ENCODE peak calls at places on chromosomes 12 and 14, in five cellular contexts. T, B, O, L and K are unnamed samples.

GRCh38 chr12:96250119-96250685 is 56.0 kb downstream of the ELK3 start:
- DNase-seq in T (no peak), B (no peak), L (no peak), O (no peak), K (no peak)

GRCh38 chr12:15717940-15718567 is 71.1 kb downstream of the EPS8 start:
- DNase-seq in L (no peak), O (no peak), T (no peak), B (no peak), K (no peak)

GRCh38 chr12:115507951-115508722 is 769.4 kb downstream of the MED13L start:
- DNase-seq in O (peak), T (no peak), L (no peak), B (no peak), K (no peak)

GRCh38 chr14:67526676-67527459 is 6.2 kb upstream of the PLEKHH1 start:
- DNase-seq in L (peak), T (peak), B (peak), O (peak), K (peak)

GRCh38 chr12:27822076-27822712 is 42.2 kb upstream of the MANSC4 start:
- DNase-seq in O (no peak), T (no peak), L (peak), B (peak), K (no peak)

GRCh38 chr14:90510208-90510607 is 113.4 kb downstream of the CALM1 start:
- DNase-seq in O (peak), L (no peak), T (peak), B (no peak), K (no peak)

GRCh38 chr12:114682101-114682919 is 1.7 kb downstream of the TBX3 start:
- DNase-seq in T (no peak), O (no peak), B (no peak), L (no peak), K (no peak)

GRCh38 chr14:65732112-65732511 is 319.6 kb downstream of the FUT8 start:
- DNase-seq in L (peak), B (no peak), O (no peak), T (no peak), K (no peak)

GRCh38 chr14:91116913-91117588 is 3.2 kb downstream of the DGLUCY start:
- DNase-seq in L (no peak), B (peak), O (no peak), T (no peak), K (no peak)

GRCh38 chr14:69682607-69683263 is 71.3 kb downstream of the SUSD6 start:
- DNase-seq in B (no peak), T (no peak), L (no peak), O (no peak), K (no peak)

GRCh38 chr14:67583711-67584644 is 16.1 kb downstream of the PIGH start:
- DNase-seq in T (peak), L (peak), O (no peak), B (peak), K (peak)

GRCh38 chr12:30134229-30134628 is 350.5 kb upstream of the TMTC1 start:
- DNase-seq in B (no peak), T (no peak), L (no peak), O (peak), K (no peak)
- TF ChIP-seq CTCF in B (no peak), T (peak), L (no peak), O (peak), K (no peak)

GRCh38 chr14:59564356-59564755 is 12.3 kb downstream of the CCDC175 start:
- DNase-seq in L (no peak), B (no peak), O (no peak), T (no peak), K (no peak)

GRCh38 chr14:59566281-59566680 is 10.3 kb downstream of the CCDC175 start:
- DNase-seq in L (no peak), T (no peak), B (no peak), O (no peak), K (no peak)

GRCh38 chr14:59566725-59567124 is 9.9 kb downstream of the CCDC175 start:
- DNase-seq in B (no peak), O (no peak), T (no peak), L (no peak), K (no peak)

GRCh38 chr14:59565112-59565511 is 11.5 kb downstream of the CCDC175 start:
- DNase-seq in T (no peak), L (no peak), O (no peak), B (peak), K (no peak)

GRCh38 chr14:59570122-59570521 is 6.5 kb downstream of the CCDC175 start:
- DNase-seq in L (no peak), O (no peak), B (no peak), T (peak), K (no peak)
- TF ChIP-seq CTCF in L (peak), O (peak), B (no peak), T (no peak), K (no peak)

GRCh38 chr12:81123611-81124010 is 45.7 kb downstream of the ACSS3 start:
- DNase-seq in B (no peak), L (no peak), O (no peak), T (no peak), K (no peak)

GRCh38 chr12:81125691-81126090 is 47.8 kb downstream of the ACSS3 start:
- DNase-seq in O (no peak), L (no peak), B (no peak), T (no peak), K (no peak)

GRCh38 chr12:81120961-81121360 is 43.1 kb downstream of the ACSS3 start:
- DNase-seq in O (no peak), B (no peak), L (no peak), T (no peak), K (no peak)
- TF ChIP-seq CTCF in O (no peak), B (no peak), L (no peak), T (no peak), K (no peak)

GRCh38 chr12:57224973-57225679 is 4.4 kb upstream of the SHMT2 start:
- DNase-seq in O (peak), T (peak), L (no peak), B (no peak), K (peak)
- TF ChIP-seq CTCF in O (peak), T (peak), L (peak), B (peak), K (peak)

DNA sequence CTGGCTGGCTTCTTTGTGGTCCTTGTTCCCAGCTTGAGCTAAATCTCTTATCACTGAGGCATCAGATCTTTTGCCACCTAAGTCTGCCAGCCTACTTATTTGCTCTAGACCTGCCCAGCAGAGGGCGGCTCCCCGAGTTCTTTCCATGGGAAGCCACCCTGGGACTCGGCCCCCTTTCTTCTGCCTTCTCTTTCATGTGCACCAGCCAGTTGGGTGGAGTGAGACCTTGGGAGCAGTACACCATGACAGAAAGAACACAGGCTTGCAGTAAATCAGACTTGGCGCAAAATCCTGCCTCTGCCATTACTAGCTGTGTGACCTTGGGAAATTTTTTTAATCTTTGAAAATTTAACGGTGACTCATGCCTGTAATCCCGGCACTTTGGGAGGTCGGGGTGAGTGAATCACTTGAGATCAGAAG is 7.4 kb downstream of the SMAGP start:
- DNase-seq in O (peak), T (peak), L (no peak), B (peak), K (peak)
- TF ChIP-seq CTCF in O (peak), T (no peak), L (peak), B (peak), K (no peak)

DNA sequence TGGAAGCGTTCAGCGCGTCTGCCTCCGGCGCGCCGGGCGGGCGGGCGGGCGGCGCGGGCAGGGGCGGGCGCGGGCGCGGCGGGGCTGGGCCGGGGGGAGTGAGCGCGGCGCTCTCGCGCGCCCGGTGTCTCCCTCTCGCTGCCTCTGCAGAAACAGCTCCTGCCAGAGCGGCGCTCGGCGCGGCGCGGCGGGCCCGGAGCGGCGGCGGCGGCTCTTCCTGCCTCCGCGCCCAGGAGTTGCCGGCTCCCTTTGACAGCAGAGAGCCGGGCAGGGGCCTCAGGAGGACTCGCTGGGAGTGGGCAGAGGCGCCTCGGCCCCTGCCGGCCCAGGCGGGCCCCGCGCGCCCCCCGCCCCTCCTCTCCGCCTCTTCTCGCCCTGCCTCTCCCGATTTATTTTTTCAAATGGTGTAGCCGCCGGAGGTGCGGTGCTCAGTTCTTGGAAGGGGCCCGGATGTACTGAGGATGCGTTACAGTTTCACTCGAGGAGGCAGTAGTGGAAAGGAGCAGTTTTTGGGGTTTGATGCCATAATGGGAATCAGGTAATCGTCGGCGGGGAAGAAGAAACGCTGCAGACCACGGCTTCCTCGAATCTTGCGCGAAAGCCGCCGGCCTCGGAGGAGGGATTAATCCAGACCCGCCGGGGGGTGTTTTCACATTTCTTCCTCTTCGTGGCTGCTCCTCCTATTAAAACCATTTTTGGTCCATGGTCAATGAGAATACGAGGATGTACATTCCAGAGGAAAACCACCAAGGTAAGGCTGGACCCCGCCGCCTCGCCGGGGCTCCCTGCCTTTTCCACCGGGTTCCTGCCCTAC is at the start of gene CACNA1C:
- DNase-seq in B (peak), O (peak), T (peak), L (peak), K (peak)
- TF ChIP-seq CTCF in B (peak), O (peak), T (no peak), L (no peak), K (no peak)

DNA sequence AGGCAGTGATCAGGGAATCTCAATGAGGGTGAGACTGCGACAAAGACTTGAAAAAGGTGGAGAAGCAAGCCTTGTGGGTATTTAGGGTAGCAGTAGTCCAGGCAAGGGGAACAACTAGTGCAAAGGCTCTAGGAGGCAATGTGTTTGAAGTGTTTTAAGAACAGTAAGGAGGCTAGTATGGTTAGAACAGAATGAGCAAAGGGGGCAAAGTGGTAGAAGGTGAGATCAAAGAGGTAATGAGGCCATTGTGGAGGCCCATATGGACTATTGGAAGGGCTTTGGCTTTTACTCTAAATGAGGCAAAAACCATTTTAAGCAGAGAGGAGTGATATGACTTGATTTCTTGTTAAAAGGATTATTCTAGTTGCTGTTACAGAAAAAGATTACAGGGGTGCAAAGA is 16.8 kb downstream of the HIF1A start:
- DNase-seq in L (no peak), O (no peak), T (no peak), B (no peak), K (no peak)
- TF ChIP-seq CTCF in L (no peak), O (no peak), T (no peak), B (no peak), K (no peak)

GRCh38 chr14:100709252-100709955 is 17.3 kb upstream of the DLK1 start:
- DNase-seq in B (peak), O (no peak), T (peak), L (no peak), K (peak)
- TF ChIP-seq CTCF in B (peak), O (peak), T (peak), L (no peak), K (no peak)

GRCh38 chr14:60266021-60266937 is 17.3 kb downstream of the PPM1A start:
- DNase-seq in L (no peak), T (peak), O (no peak), B (no peak), K (no peak)
- TF ChIP-seq CTCF in L (peak), T (peak), O (peak), B (no peak), K (no peak)

GRCh38 chr14:54550514-54550913 is 16.4 kb upstream of the SAMD4A start:
- DNase-seq in O (no peak), B (no peak), L (no peak), T (no peak), K (no peak)

GRCh38 chr14:54549862-54550261 is 17.1 kb upstream of the SAMD4A start:
- DNase-seq in L (no peak), O (no peak), T (no peak), B (peak), K (no peak)

GRCh38 chr14:54556535-54556934 is 10.4 kb upstream of the SAMD4A start:
- DNase-seq in L (no peak), T (no peak), B (no peak), O (no peak), K (no peak)

GRCh38 chr14:54554401-54554800 is 12.5 kb upstream of the SAMD4A start:
- DNase-seq in T (no peak), L (no peak), O (no peak), B (no peak), K (no peak)

DNA sequence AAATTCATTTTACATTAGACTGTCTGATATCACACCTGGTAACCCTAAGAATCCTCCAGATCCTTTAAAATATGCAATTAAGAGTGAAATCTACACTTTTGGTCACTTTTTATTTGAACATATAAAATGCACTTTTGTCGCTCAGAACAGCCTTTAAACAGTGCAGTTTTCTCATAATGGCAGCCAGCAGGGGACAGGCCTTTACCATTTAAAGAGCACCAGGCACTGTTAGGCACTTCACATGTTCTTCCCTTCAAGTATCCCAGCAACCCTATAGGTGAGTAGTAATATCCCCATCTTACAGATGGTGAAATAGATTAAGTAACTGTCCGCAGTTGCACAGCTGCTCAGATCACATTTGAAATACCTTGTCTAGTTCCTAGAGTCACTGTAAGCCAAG is 11.3 kb upstream of the SAMD4A start:
- DNase-seq in B (no peak), L (no peak), O (no peak), T (no peak), K (no peak)
- TF ChIP-seq CTCF in B (peak), L (no peak), O (peak), T (no peak), K (no peak)